ENCODE peak calls at places on chromosomes 7 and 10, in eight cellular contexts. C is mesendoderm, W is GM23248, J is HCT116, B is MM.1S, I is fibroblast of lung, S is HepG2, Q is neural progenitor cell. Y is an unnamed sample.

GRCh38 chr7:51303142-51303525 is 13.5 kb downstream of the COBL start:
- DNase-seq in W (no peak), B (no peak), I (no peak), C (no peak), Q (no peak), J (no peak), S (no peak), Y (no peak)

GRCh38 chr7:47389923-47390630 is 191.8 kb downstream of the TNS3 start:
- DNase-seq in Q (no peak), C (no peak), I (no peak), W (no peak), B (no peak), S (no peak), J (no peak), Y (no peak)

GRCh38 chr10:36172574-36172973 is 530.5 kb upstream of the FZD8 start:
- DNase-seq in S (no peak), J (no peak), B (no peak), W (peak), I (peak), Q (no peak), C (no peak), Y (no peak)

GRCh38 chr10:103431902-103432301 is 20.3 kb downstream of the CALHM2 start:
- DNase-seq in I (peak), Q (no peak), W (no peak), C (no peak), B (no peak), S (peak), J (no peak), Y (no peak)

GRCh38 chr7:50329775-50330174 is 25.3 kb downstream of the IKZF1 start:
- DNase-seq in S (no peak), C (no peak), Q (no peak), B (no peak), W (no peak), I (no peak), J (no peak), Y (no peak)

GRCh38 chr7:14902589-14902963 is at the start of gene DGKB:
- DNase-seq in Q (peak), I (peak), B (no peak), J (no peak), C (peak), W (peak), S (no peak), Y (no peak)

GRCh38 chr7:126578338-126578737 is 674.4 kb downstream of the GRM8 start:
- DNase-seq in W (no peak), B (peak), Q (peak), J (no peak), C (no peak), I (no peak), S (no peak), Y (peak)

GRCh38 chr10:102312683-102313082 is 67.4 kb downstream of the GBF1 start:
- DNase-seq in B (no peak), I (no peak), J (no peak), W (peak), S (no peak), Q (no peak), C (no peak), Y (no peak)

GRCh38 chr10:96501985-96502384 is 11.7 kb downstream of the TLL2 start:
- DNase-seq in J (peak), B (no peak), Q (no peak), W (no peak), I (no peak), C (no peak), S (peak), Y (no peak)

GRCh38 chr7:158428842-158429753 is 158.5 kb downstream of the PTPRN2 start:
- DNase-seq in I (no peak), J (no peak), B (no peak), C (no peak), W (no peak), S (no peak), Q (no peak), Y (no peak)

GRCh38 chr10:59360605-59361515 is 1.5 kb downstream of the FAM13C start:
- DNase-seq in B (no peak), I (no peak), C (no peak), J (no peak), S (no peak), Q (peak), W (no peak), Y (no peak)

GRCh38 chr7:73718438-73718881 is 1.0 kb downstream of the STX1A start:
- DNase-seq in W (peak), J (no peak), B (no peak), C (no peak), I (no peak), S (no peak), Q (no peak), Y (no peak)

GRCh38 chr7:33495207-33495606 is 365.8 kb downstream of the BBS9 start:
- DNase-seq in B (no peak), J (no peak), C (peak), I (no peak), S (no peak), Q (no peak), W (peak), Y (no peak)

GRCh38 chr7:155953501-155953778 is 141.2 kb upstream of the SHH start:
- DNase-seq in W (no peak), S (no peak), C (no peak), I (no peak), Q (no peak), J (no peak), B (no peak), Y (no peak)

GRCh38 chr10:86334515-86335085 is 32.0 kb downstream of the GRID1 start:
- DNase-seq in S (no peak), C (peak), Q (peak), B (no peak), I (no peak), J (peak), W (no peak), Y (no peak)

GRCh38 chr10:69445094-69445493 is 6.2 kb upstream of the TSPAN15 start:
- DNase-seq in J (no peak), C (no peak), B (no peak), S (no peak), W (peak), Q (no peak), I (no peak), Y (no peak)

GRCh38 chr7:91355680-91356435 is 91.6 kb downstream of the FZD1 start:
- DNase-seq in J (no peak), I (no peak), C (peak), B (no peak), W (no peak), S (no peak), Q (peak), Y (no peak)

GRCh38 chr10:64156131-64156530 is 634.9 kb downstream of the REEP3 start:
- DNase-seq in B (no peak), I (no peak), J (no peak), S (no peak), C (no peak), W (no peak), Q (no peak), Y (no peak)

GRCh38 chr7:132102942-132103341 is 473.3 kb downstream of the PLXNA4 start:
- DNase-seq in W (no peak), C (no peak), J (no peak), I (no peak), B (no peak), Q (no peak), S (no peak), Y (no peak)

GRCh38 chr10:124701435-124701834 is 42.7 kb downstream of the FAM53B start:
- DNase-seq in W (peak), J (no peak), Q (no peak), B (no peak), C (no peak), I (peak), S (no peak), Y (no peak)

GRCh38 chr10:75030371-75030770 is 81.1 kb upstream of the SAMD8 start:
- DNase-seq in S (no peak), I (no peak), C (no peak), W (no peak), J (no peak), B (no peak), Q (no peak), Y (no peak)

GRCh38 chr10:117675516-117675915 is 133.0 kb downstream of the EMX2 start:
- DNase-seq in W (no peak), S (no peak), B (no peak), J (no peak), Q (peak), C (no peak), I (no peak), Y (no peak)

GRCh38 chr7:151199196-151199874 is 11.0 kb downstream of the H2BK1 start:
- DNase-seq in J (no peak), W (no peak), Q (peak), S (no peak), B (no peak), C (peak), I (no peak), Y (no peak)

GRCh38 chr10:98030093-98030821 is at the start of gene CRTAC1:
- DNase-seq in I (peak), B (no peak), C (peak), Q (peak), S (no peak), J (no peak), W (peak), Y (no peak)

GRCh38 chr10:76998451-76998850 is 639.2 kb downstream of the KCNMA1 start:
- DNase-seq in Q (peak), W (no peak), J (no peak), I (no peak), S (no peak), B (no peak), C (no peak), Y (no peak)

GRCh38 chr7:29853072-29853471 is 46.8 kb downstream of the WIPF3 start:
- DNase-seq in I (no peak), J (no peak), C (peak), Q (no peak), B (no peak), S (no peak), W (no peak), Y (no peak)

GRCh38 chr10:69730251-69731156 is 71.2 kb upstream of the COL13A1 start:
- DNase-seq in S (no peak), C (no peak), B (no peak), W (peak), I (peak), J (no peak), Q (no peak), Y (no peak)

GRCh38 chr10:98144985-98145384 is 10.5 kb downstream of the R3HCC1L start:
- DNase-seq in C (no peak), W (no peak), I (no peak), B (no peak), S (no peak), Q (no peak), J (no peak), Y (no peak)

GRCh38 chr10:86389441-86390193 is 23.0 kb upstream of the GRID1 start:
- DNase-seq in J (no peak), S (no peak), I (no peak), B (peak), C (peak), Q (peak), W (peak), Y (no peak)

GRCh38 chr7:12323415-12323814 is 80.2 kb downstream of the VWDE start:
- DNase-seq in Q (no peak), W (peak), I (no peak), B (no peak), S (no peak), J (no peak), C (peak), Y (no peak)

GRCh38 chr10:79941146-79941545 is 7.8 kb downstream of the SFTPD start:
- DNase-seq in S (no peak), B (no peak), C (no peak), J (no peak), I (no peak), Q (no peak), W (no peak), Y (no peak)

GRCh38 chr10:49444349-49444748 is 48.5 kb upstream of the DRGX start:
- DNase-seq in S (no peak), Q (no peak), W (no peak), C (no peak), B (no peak), I (no peak), J (no peak), Y (no peak)

GRCh38 chr10:121781101-121781500 is 146.7 kb downstream of the ATE1 start:
- DNase-seq in J (peak), B (no peak), I (no peak), C (peak), Q (no peak), W (no peak), S (no peak), Y (no peak)

GRCh38 chr10:51763746-51764145 is 64.4 kb upstream of the CSTF2T start:
- DNase-seq in W (no peak), B (no peak), I (no peak), C (no peak), Q (no peak), J (no peak), S (no peak), Y (no peak)

GRCh38 chr10:47287805-47288204 is 12.2 kb upstream of the GDF10 start:
- DNase-seq in S (no peak), Q (no peak), I (no peak), B (no peak), J (no peak), C (no peak), W (no peak), Y (no peak)

GRCh38 chr10:72832701-72833100 is 60.8 kb upstream of the OIT3 start:
- DNase-seq in W (no peak), S (no peak), I (peak), C (no peak), B (no peak), Q (no peak), J (no peak), Y (no peak)

GRCh38 chr10:72830625-72831024 is 62.9 kb upstream of the OIT3 start:
- DNase-seq in W (no peak), B (no peak), J (no peak), S (no peak), I (no peak), C (no peak), Q (no peak), Y (no peak)

GRCh38 chr10:72831696-72832355 is 61.7 kb upstream of the OIT3 start:
- DNase-seq in W (no peak), Q (no peak), B (no peak), C (no peak), I (peak), S (no peak), J (no peak), Y (no peak)

DNA sequence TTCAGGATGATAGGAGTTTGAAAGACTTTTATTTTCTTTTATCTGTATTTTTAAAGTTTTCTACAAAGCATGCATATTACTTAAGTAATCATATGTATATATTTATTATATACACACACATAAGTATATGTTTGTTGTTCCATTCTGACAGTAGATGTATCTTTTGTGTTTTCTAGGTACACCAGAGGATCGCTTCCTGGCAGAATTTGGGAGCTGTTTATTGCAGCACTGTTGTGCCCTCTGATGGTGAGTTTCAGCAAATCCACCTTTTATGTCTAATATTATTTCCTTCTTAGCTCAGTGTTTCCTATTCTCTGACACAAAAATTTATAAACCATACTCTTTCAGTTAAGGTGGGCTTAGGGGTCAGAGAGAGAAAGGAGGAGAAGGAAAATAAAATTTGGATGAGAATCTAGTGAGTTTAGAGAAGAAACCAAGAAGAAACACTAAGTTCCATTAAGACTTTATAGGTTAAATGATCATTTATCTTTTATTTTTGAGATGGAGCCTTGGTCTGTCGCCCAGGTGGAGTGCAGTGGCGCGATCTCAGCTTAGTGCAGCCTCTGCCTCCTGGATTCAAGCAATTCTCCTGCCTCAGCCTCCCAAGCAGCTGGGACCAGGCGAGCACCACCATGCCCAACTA is 59.2 kb upstream of the OIT3 start:
- DNase-seq in J (peak), B (peak), I (peak), Q (peak), W (peak), S (peak), C (peak), Y (peak)
- H3K9ac ChIP-seq in J (no peak), B (no peak), I (no peak), Q (no peak), W (no peak), S (no peak), C (no peak), Y (no peak)

DNA sequence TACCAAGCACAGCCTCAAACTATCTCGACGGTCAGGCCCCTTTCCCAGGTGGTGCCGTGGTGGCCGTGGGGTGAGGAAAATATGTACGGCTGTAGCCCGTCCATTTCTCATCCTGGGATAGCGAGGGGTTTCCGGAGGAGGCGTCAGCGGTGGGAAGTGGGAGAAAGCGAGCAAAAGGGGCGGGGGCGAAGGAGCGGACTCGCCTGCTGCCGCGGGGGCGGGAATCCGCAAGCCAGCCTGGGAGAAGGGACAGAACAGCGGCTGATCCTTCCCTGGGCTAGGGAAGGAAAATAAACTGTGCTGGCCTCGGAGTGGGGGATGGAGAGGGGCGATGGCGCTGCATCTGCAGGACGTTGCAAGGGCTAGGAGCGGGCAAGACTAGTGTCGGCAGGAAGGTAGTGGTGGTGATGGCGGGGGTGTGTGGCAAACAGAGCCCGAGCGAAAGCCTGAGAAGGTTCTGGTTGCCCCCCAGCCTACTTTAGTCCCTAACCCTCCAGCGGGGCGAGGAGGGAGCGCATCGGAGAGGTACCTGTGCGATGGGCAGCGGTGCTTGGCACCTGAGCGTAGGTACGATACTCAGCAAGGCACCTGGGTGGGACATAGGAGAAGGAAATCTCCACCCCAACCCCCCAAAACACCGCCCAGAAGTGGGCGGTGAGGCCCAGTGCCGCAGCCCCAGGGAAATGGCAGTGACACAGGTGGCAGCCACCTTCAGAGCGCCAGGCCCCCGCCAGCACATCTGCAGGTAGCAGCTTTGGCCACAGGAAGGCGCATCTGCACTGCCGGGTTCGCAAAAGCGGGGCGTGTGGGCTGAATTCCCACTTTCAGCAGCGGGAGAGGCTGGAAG is 49.9 kb upstream of the STEAP1B start:
- DNase-seq in W (peak), C (peak), Q (peak), I (no peak), S (peak), J (peak), B (peak), Y (no peak)
- H3K9ac ChIP-seq in W (peak), C (peak), Q (no peak), I (no peak), S (no peak), J (no peak), B (peak), Y (no peak)

GRCh38 chr10:132461103-132461682 is 64.2 kb downstream of the PWWP2B start:
- DNase-seq in C (no peak), S (no peak), Q (no peak), J (no peak), W (no peak), B (no peak), I (no peak), Y (no peak)
- H3K9ac ChIP-seq in C (no peak), S (no peak), Q (no peak), J (no peak), W (no peak), B (no peak), I (no peak), Y (no peak)

DNA sequence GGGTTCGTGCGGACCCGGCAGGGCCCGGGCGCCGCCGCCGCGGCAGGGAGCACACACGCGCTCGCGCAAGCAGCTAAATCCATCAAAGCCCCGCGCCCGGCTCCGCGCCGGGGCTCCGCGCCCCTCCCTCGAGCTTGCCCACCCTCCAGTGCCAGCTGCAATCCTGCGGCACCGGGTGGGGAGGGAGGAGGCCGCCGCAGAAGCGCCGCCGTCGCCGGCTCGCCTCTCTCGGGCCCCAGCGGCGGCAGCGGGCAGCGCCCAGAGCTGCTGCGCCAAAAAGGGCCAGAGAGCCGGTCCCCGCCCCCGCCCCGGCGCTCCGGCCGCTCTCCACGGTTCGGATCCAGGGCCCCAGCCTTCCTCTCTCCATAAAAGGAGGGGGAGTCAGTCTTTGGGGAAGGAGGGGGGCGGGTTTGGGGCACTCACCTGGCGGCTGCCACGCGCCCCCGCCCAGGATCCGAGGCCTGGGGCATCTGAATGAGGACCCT is 370 bp upstream of the PDGFA start:
- DNase-seq in I (peak), J (no peak), C (peak), Q (peak), W (peak), S (no peak), B (no peak), Y (peak)
- H3K9ac ChIP-seq in I (peak), J (peak), C (peak), Q (no peak), W (no peak), S (no peak), B (no peak), Y (peak)

Y was measured in DND-41.